ENCODE peak calls at places on chromosomes 3 and 15, in eight cellular contexts. F is NCI-H2171; M is SK-MEL-5; K is activated T-cell treated with anti-CD3 and anti-CD28 coated beads, Interleukin-2, amount 50 U/mL, for 1 hour; X is LoVo; R is NCI-H1092 treated with DMSO at 0.1 percent for 48 hours; Q is neural progenitor cell; V is glutamatergic neuron. D is an unnamed sample.
A peak's percentile ranks its signal among the peaks of the same experiment; 100 is the strongest.

GRCh38 chr3:12097972-12098371 is 60.7 kb downstream of the TIMP4 start:
- DNase-seq in F (no peak), M (no peak), K (no peak), X (no peak), R (no peak), Q (no peak), V (no peak), D (no peak)

GRCh38 chr3:124258057-124258500 is 266.2 kb upstream of the ROPN1 start:
- DNase-seq in F (no peak), M (no peak), K (no peak), X (no peak), R (no peak), Q (no peak), V (no peak), D (no peak)

GRCh38 chr3:45545476-45545875 is 49.1 kb upstream of the LIMD1 start:
- DNase-seq in F (no peak), M (no peak), K (no peak), X (no peak), R (no peak), Q (no peak), V (no peak), D (no peak)

GRCh38 chr3:55473788-55474187 is 13.3 kb downstream of the WNT5A start:
- DNase-seq in F (no peak), M (no peak), K (no peak), X (no peak), R (no peak), Q (no peak), V (no peak), D (no peak)

GRCh38 chr15:93458567-93458966 is 369.6 kb upstream of the RGMA start:
- DNase-seq in F (no peak), M (no peak), K (no peak), X (no peak), R (no peak), Q (no peak), V (no peak), D (no peak)

GRCh38 chr3:94405258-94406035 is 342.6 kb downstream of the NSUN3 start:
- DNase-seq in F (no peak), M (peak; percentile 5), K (no peak), X (no peak), R (no peak), Q (no peak), V (no peak), D (no peak)

GRCh38 chr3:66431494-66431893 is 69.3 kb downstream of the LRIG1 start:
- DNase-seq in F (no peak), M (peak; percentile 30), K (no peak), X (no peak), R (no peak), Q (no peak), V (no peak), D (no peak)

GRCh38 chr3:58041826-58042324 is 33.7 kb downstream of the FLNB start:
- DNase-seq in F (no peak), M (no peak), K (no peak), X (no peak), R (no peak), Q (peak; percentile 64), V (no peak), D (no peak)

GRCh38 chr3:7001370-7001769 is 140.5 kb downstream of the GRM7 start:
- DNase-seq in F (no peak), M (no peak), K (no peak), X (no peak), R (no peak), Q (no peak), V (no peak), D (no peak)

GRCh38 chr3:69970827-69971226 is 28.7 kb upstream of the SAMMSON start:
- DNase-seq in F (no peak), M (peak; percentile 29), K (no peak), X (no peak), R (no peak), Q (no peak), V (no peak), D (no peak)

GRCh38 chr15:74245342-74245931 is 9.3 kb downstream of the CCDC33 start:
- DNase-seq in F (peak; percentile 95), M (no peak), K (no peak), X (no peak), R (peak; percentile 92), Q (peak; percentile 81), V (peak; percentile 78), D (peak; percentile 47)

GRCh38 chr15:88681610-88682221 is 42.9 kb downstream of the ISG20 start:
- DNase-seq in F (no peak), M (no peak), K (no peak), X (no peak), R (no peak), Q (no peak), V (no peak), D (no peak)

GRCh38 chr15:85582719-85583089 is 202.3 kb downstream of the AKAP13 start:
- DNase-seq in F (peak; percentile 49), M (no peak), K (peak; percentile 71), X (no peak), R (no peak), Q (no peak), V (peak; percentile 78), D (no peak)

GRCh38 chr15:91940466-91941381 is 87.2 kb downstream of the SLCO3A1 start:
- DNase-seq in F (no peak), M (no peak), K (no peak), X (peak; percentile 13), R (peak; percentile 9), Q (no peak), V (no peak), D (no peak)

GRCh38 chr15:88838667-88839066 is 35.4 kb downstream of the ACAN start:
- DNase-seq in F (no peak), M (no peak), K (no peak), X (no peak), R (no peak), Q (no peak), V (no peak), D (no peak)

GRCh38 chr15:57367556-57367955 is 8.7 kb upstream of the CGNL1 start:
- DNase-seq in F (no peak), M (no peak), K (no peak), X (no peak), R (no peak), Q (no peak), V (no peak), D (no peak)

GRCh38 chr15:37072181-37072580 is 28.2 kb downstream of the MEIS2 start:
- DNase-seq in F (no peak), M (no peak), K (no peak), X (no peak), R (no peak), Q (no peak), V (no peak), D (no peak)

GRCh38 chr3:60594025-60594424 is 657.2 kb downstream of the FHIT start:
- DNase-seq in F (no peak), M (no peak), K (no peak), X (no peak), R (no peak), Q (no peak), V (no peak), D (no peak)

GRCh38 chr15:73286356-73286755 is 82.4 kb downstream of the HCN4 start:
- DNase-seq in F (no peak), M (no peak), K (no peak), X (no peak), R (no peak), Q (no peak), V (no peak), D (no peak)

GRCh38 chr3:188664795-188665194 is 507.0 kb upstream of the TPRG1 start:
- DNase-seq in F (no peak), M (peak; percentile 70), K (no peak), X (no peak), R (no peak), Q (peak; percentile 47), V (no peak), D (no peak)

GRCh38 chr3:61725851-61726333 is 164.5 kb downstream of the PTPRG start:
- DNase-seq in F (no peak), M (peak; percentile 97), K (no peak), X (peak; percentile 45), R (no peak), Q (peak; percentile 51), V (no peak), D (no peak)

GRCh38 chr3:118628704-118629341 is 405.8 kb downstream of the IGSF11 start:
- DNase-seq in F (no peak), M (peak; percentile 88), K (no peak), X (peak; percentile 50), R (peak; percentile 89), Q (peak; percentile 88), V (peak; percentile 78), D (peak; percentile 78)

GRCh38 chr3:72487078-72487765 is 361.0 kb downstream of the SHQ1 start:
- DNase-seq in F (no peak), M (peak; percentile 28), K (no peak), X (peak; percentile 78), R (no peak), Q (no peak), V (no peak), D (no peak)

GRCh38 chr3:38578081-38578475 is 71.4 kb downstream of the SCN5A start:
- DNase-seq in F (no peak), M (no peak), K (no peak), X (no peak), R (no peak), Q (no peak), V (no peak), D (no peak)

GRCh38 chr15:50880651-50881114 is 27.8 kb upstream of the AP4E1 start:
- DNase-seq in F (no peak), M (peak; percentile 65), K (no peak), X (peak; percentile 76), R (no peak), Q (no peak), V (no peak), D (no peak)

GRCh38 chr3:45771831-45772230 is 24.5 kb downstream of the SLC6A20 start:
- DNase-seq in F (no peak), M (no peak), K (no peak), X (no peak), R (no peak), Q (no peak), V (no peak), D (no peak)

GRCh38 chr15:84715442-84716035 is 400 bp downstream of the SEC11A start:
- DNase-seq in F (peak; percentile 3), M (peak; percentile 15), K (no peak), X (peak; percentile 39), R (no peak), Q (peak; percentile 53), V (peak; percentile 25), D (peak; percentile 39)

GRCh38 chr3:6242104-6242503 is 618.8 kb upstream of the GRM7 start:
- DNase-seq in F (no peak), M (no peak), K (no peak), X (no peak), R (no peak), Q (no peak), V (no peak), D (no peak)

GRCh38 chr3:120438971-120439370 is 11.8 kb downstream of the FSTL1 start:
- DNase-seq in F (no peak), M (no peak), K (no peak), X (no peak), R (no peak), Q (peak; percentile 20), V (no peak), D (no peak)

GRCh38 chr3:127406309-127407025 is 118.6 kb upstream of the PRR20G start:
- DNase-seq in F (no peak), M (peak; percentile 49), K (no peak), X (peak; percentile 51), R (no peak), Q (no peak), V (no peak), D (no peak)

GRCh38 chr15:63188247-63188936 is 1.0 kb upstream of the RAB8B start:
- DNase-seq in F (no peak), M (no peak), K (no peak), X (no peak), R (no peak), Q (peak; percentile 34), V (no peak), D (no peak)

GRCh38 chr15:65310431-65311137 is 6.1 kb downstream of the RNU5B-1 start:
- DNase-seq in F (no peak), M (no peak), K (no peak), X (no peak), R (no peak), Q (no peak), V (no peak), D (no peak)

GRCh38 chr15:48946088-48946839 is 17.5 kb downstream of the SHC4 start:
- DNase-seq in F (no peak), M (peak; percentile 29), K (no peak), X (peak; percentile 30), R (no peak), Q (no peak), V (no peak), D (no peak)

GRCh38 chr3:40299721-40300335 is 9.7 kb upstream of the EIF1B start:
- DNase-seq in F (no peak), M (no peak), K (no peak), X (no peak), R (no peak), Q (no peak), V (no peak), D (no peak)

D was measured in SHP77.